ENCODE peak calls at places on chromosomes 5 and 9, in seven cellular contexts. I is T1000; F is small intestine; D is frontal cortex; P is stimulated activated CD8-positive, alpha-beta memory T cell treated with anti-CD3 and anti-CD28 coated beads, Interleukin-7, amount 100 ng/mL, for 48 hours; M is transverse colon; E is HFFc6. Q is an unnamed sample.

GRCh38 chr5:172004824-172005237 is 1.6 kb downstream of the FBXW11 start:
- DNase-seq in I (no peak), F (peak; percentile 20), D (no peak), P (no peak), M (no peak), E (peak; percentile 34), Q (no peak)

GRCh38 chr9:126386088-126386487 is 59.5 kb downstream of the MVB12B start:
- DNase-seq in I (no peak), F (no peak), D (no peak), P (no peak), M (peak; percentile 56), E (no peak), Q (peak; percentile 34)

GRCh38 chr9:5920860-5921328 is 30.2 kb downstream of the MLANA start:
- DNase-seq in I (no peak), F (no peak), D (no peak), P (no peak), M (no peak), E (peak; percentile 39), Q (no peak)

GRCh38 chr5:174503461-174504265 is 220.7 kb upstream of the MSX2 start:
- DNase-seq in I (peak; percentile 78), F (peak; percentile 89), D (peak; percentile 54), P (no peak), M (peak; percentile 52), E (peak; percentile 13), Q (peak; percentile 10)

GRCh38 chr5:53090229-53090628 is 19.3 kb downstream of the MOCS2 start:
- DNase-seq in I (no peak), F (no peak), D (no peak), P (no peak), M (no peak), E (no peak), Q (no peak)

GRCh38 chr5:148949871-148950863 is 112.7 kb downstream of the SH3TC2 start:
- DNase-seq in I (no peak), F (no peak), D (no peak), P (no peak), M (peak; percentile 48), E (no peak), Q (no peak)

GRCh38 chr9:108607607-108608006 is 248.2 kb downstream of the ACTL7B start:
- DNase-seq in I (no peak), F (no peak), D (no peak), P (no peak), M (no peak), E (no peak), Q (no peak)

GRCh38 chr5:90289837-90290236 is 119.7 kb downstream of the CETN3 start:
- DNase-seq in I (no peak), F (no peak), D (no peak), P (no peak), M (no peak), E (no peak), Q (no peak)

GRCh38 chr5:67481362-67481761 is 284.8 kb upstream of the CD180 start:
- DNase-seq in I (no peak), F (no peak), D (no peak), P (no peak), M (no peak), E (no peak), Q (no peak)

GRCh38 chr5:218457-219289 is 553 bp downstream of the SDHA start:
- DNase-seq in I (no peak), F (peak; percentile 51), D (no peak), P (peak; percentile 2), M (peak; percentile 50), E (no peak), Q (no peak)

GRCh38 chr5:139038618-139039305 is 159.4 kb downstream of the SIL1 start:
- DNase-seq in I (no peak), F (no peak), D (no peak), P (no peak), M (no peak), E (no peak), Q (no peak)

GRCh38 chr5:171965740-171966139 is 40.7 kb downstream of the FBXW11 start:
- DNase-seq in I (no peak), F (no peak), D (no peak), P (no peak), M (no peak), E (no peak), Q (no peak)

GRCh38 chr5:14244721-14245518 is 101.8 kb downstream of the TRIO start:
- DNase-seq in I (no peak), F (no peak), D (no peak), P (no peak), M (no peak), E (peak; percentile 28), Q (no peak)

GRCh38 chr9:93218671-93219420 is 34.9 kb downstream of the WNK2 start:
- DNase-seq in I (no peak), F (no peak), D (no peak), P (no peak), M (no peak), E (no peak), Q (no peak)

GRCh38 chr5:116573617-116574431 is 799 bp downstream of the SEMA6A start:
- DNase-seq in I (peak; percentile 9), F (peak; percentile 37), D (peak; percentile 56), P (no peak), M (peak; percentile 27), E (no peak), Q (no peak)

GRCh38 chr9:18893051-18893450 is 140.0 kb downstream of the SAXO1 start:
- DNase-seq in I (no peak), F (no peak), D (no peak), P (no peak), M (no peak), E (no peak), Q (no peak)

GRCh38 chr5:56269216-56269927 is 36.2 kb upstream of the ANKRD55 start:
- DNase-seq in I (no peak), F (peak; percentile 16), D (no peak), P (no peak), M (no peak), E (peak; percentile 45), Q (no peak)

GRCh38 chr5:116495786-116496185 is 78.8 kb downstream of the SEMA6A start:
- DNase-seq in I (no peak), F (no peak), D (no peak), P (no peak), M (no peak), E (no peak), Q (no peak)

GRCh38 chr9:18480649-18481048 is 6.7 kb downstream of the ADAMTSL1 start:
- DNase-seq in I (no peak), F (no peak), D (no peak), P (no peak), M (no peak), E (peak; percentile 91), Q (no peak)

GRCh38 chr9:129910628-129911567 is 75.6 kb downstream of the USP20 start:
- DNase-seq in I (peak; percentile 52), F (no peak), D (no peak), P (no peak), M (no peak), E (peak; percentile 100), Q (no peak)

GRCh38 chr9:134770972-134771971 is 109.3 kb upstream of the FCN2 start:
- DNase-seq in I (no peak), F (no peak), D (no peak), P (no peak), M (no peak), E (no peak), Q (no peak)

GRCh38 chr5:173547579-173547978 is 68.9 kb downstream of the BOD1 start:
- DNase-seq in I (peak; percentile 11), F (no peak), D (no peak), P (no peak), M (no peak), E (no peak), Q (no peak)

GRCh38 chr5:39381376-39381775 is 17.1 kb upstream of the C9 start:
- DNase-seq in I (no peak), F (no peak), D (no peak), P (no peak), M (no peak), E (no peak), Q (no peak)

GRCh38 chr5:16536246-16536645 is 70.6 kb upstream of the ZNF622 start:
- DNase-seq in I (no peak), F (peak; percentile 84), D (no peak), P (no peak), M (no peak), E (peak; percentile 25), Q (no peak)

GRCh38 chr9:127161081-127161621 is 38.7 kb upstream of the ANGPTL2 start:
- DNase-seq in I (no peak), F (no peak), D (no peak), P (no peak), M (no peak), E (no peak), Q (no peak)

GRCh38 chr5:142141463-142141862 is 32.9 kb downstream of the NDFIP1 start:
- DNase-seq in I (no peak), F (no peak), D (no peak), P (no peak), M (no peak), E (no peak), Q (no peak)

GRCh38 chr5:178998441-178998840 is 3.3 kb upstream of the GRM6 start:
- DNase-seq in I (no peak), F (no peak), D (no peak), P (no peak), M (no peak), E (no peak), Q (no peak)

GRCh38 chr5:37722236-37723146 is 117.3 kb downstream of the GDNF start:
- DNase-seq in I (peak; percentile 29), F (no peak), D (no peak), P (no peak), M (no peak), E (peak; percentile 92), Q (no peak)

Q was measured in amygdala.